ENCODE peak calls at places on chromosomes 5 and 9, in eight cellular contexts. One of them, this sample, is unnamed.

GRCh38 chr5:69285448-69286116 is 47.0 kb downstream of the CCDC125 start:
- ATAC-seq in stimulated activated naive CD8-positive, alpha-beta T cell treated with anti-CD3 and anti-CD28 coated beads, Interleukin-15, Interleukin-2, amounts not matched to agents 100 U/mL and 50 U/mL, for 24 hours: no peak
- ATAC-seq in T-cell: no peak
- ATAC-seq in Right ventricle myocardium superior: no peak
- ATAC-seq in IMR-90: no peak
- ATAC-seq in Right ventricle myocardium inferior: no peak
- ATAC-seq in WTC11: peak; percentile 17
- ATAC-seq in CD4-positive, CD25-positive, alpha-beta regulatory T cell: no peak
- ATAC-seq in this sample: no peak

GRCh38 chr5:80284720-80285119 is 28.9 kb upstream of the SERINC5 start:
- ATAC-seq in CD4-positive, CD25-positive, alpha-beta regulatory T cell: peak; percentile 78
- ATAC-seq in IMR-90: no peak
- ATAC-seq in Right ventricle myocardium superior: no peak
- ATAC-seq in Right ventricle myocardium inferior: no peak
- ATAC-seq in stimulated activated naive CD8-positive, alpha-beta T cell treated with anti-CD3 and anti-CD28 coated beads, Interleukin-15, Interleukin-2, amounts not matched to agents 100 U/mL and 50 U/mL, for 24 hours: peak; percentile 83
- ATAC-seq in T-cell: peak; percentile 94
- ATAC-seq in WTC11: peak; percentile 72
- ATAC-seq in this sample: peak; percentile 80

GRCh38 chr5:119218830-119219782 is 136.7 kb upstream of the TNFAIP8 start:
- ATAC-seq in IMR-90: peak; percentile 37
- ATAC-seq in WTC11: no peak
- ATAC-seq in Right ventricle myocardium superior: no peak
- ATAC-seq in T-cell: no peak
- ATAC-seq in Right ventricle myocardium inferior: no peak
- ATAC-seq in CD4-positive, CD25-positive, alpha-beta regulatory T cell: no peak
- ATAC-seq in stimulated activated naive CD8-positive, alpha-beta T cell treated with anti-CD3 and anti-CD28 coated beads, Interleukin-15, Interleukin-2, amounts not matched to agents 100 U/mL and 50 U/mL, for 24 hours: no peak
- ATAC-seq in this sample: no peak

GRCh38 chr5:134029156-134029555 is 24.4 kb upstream of the VDAC1 start:
- ATAC-seq in stimulated activated naive CD8-positive, alpha-beta T cell treated with anti-CD3 and anti-CD28 coated beads, Interleukin-15, Interleukin-2, amounts not matched to agents 100 U/mL and 50 U/mL, for 24 hours: no peak
- ATAC-seq in IMR-90: peak; percentile 85
- ATAC-seq in Right ventricle myocardium superior: no peak
- ATAC-seq in Right ventricle myocardium inferior: no peak
- ATAC-seq in CD4-positive, CD25-positive, alpha-beta regulatory T cell: no peak
- ATAC-seq in WTC11: no peak
- ATAC-seq in T-cell: no peak
- ATAC-seq in this sample: no peak

GRCh38 chr5:104800440-104801048 is 1238.0 kb upstream of the NUDT12 start:
- ATAC-seq in T-cell: no peak
- ATAC-seq in Right ventricle myocardium inferior: no peak
- ATAC-seq in IMR-90: no peak
- ATAC-seq in stimulated activated naive CD8-positive, alpha-beta T cell treated with anti-CD3 and anti-CD28 coated beads, Interleukin-15, Interleukin-2, amounts not matched to agents 100 U/mL and 50 U/mL, for 24 hours: no peak
- ATAC-seq in WTC11: peak; percentile 83
- ATAC-seq in Right ventricle myocardium superior: no peak
- ATAC-seq in CD4-positive, CD25-positive, alpha-beta regulatory T cell: no peak
- ATAC-seq in this sample: no peak

GRCh38 chr5:96733771-96734498 is 71.8 kb downstream of the CAST start:
- ATAC-seq in WTC11: peak; percentile 90
- ATAC-seq in T-cell: no peak
- ATAC-seq in IMR-90: peak; percentile 14
- ATAC-seq in stimulated activated naive CD8-positive, alpha-beta T cell treated with anti-CD3 and anti-CD28 coated beads, Interleukin-15, Interleukin-2, amounts not matched to agents 100 U/mL and 50 U/mL, for 24 hours: no peak
- ATAC-seq in Right ventricle myocardium inferior: peak; percentile 31
- ATAC-seq in Right ventricle myocardium superior: peak; percentile 47
- ATAC-seq in CD4-positive, CD25-positive, alpha-beta regulatory T cell: no peak
- ATAC-seq in this sample: no peak

GRCh38 chr9:127361561-127361960 is 35.4 kb upstream of the SLC2A8 start:
- ATAC-seq in CD4-positive, CD25-positive, alpha-beta regulatory T cell: no peak
- ATAC-seq in WTC11: no peak
- ATAC-seq in T-cell: no peak
- ATAC-seq in IMR-90: no peak
- ATAC-seq in stimulated activated naive CD8-positive, alpha-beta T cell treated with anti-CD3 and anti-CD28 coated beads, Interleukin-15, Interleukin-2, amounts not matched to agents 100 U/mL and 50 U/mL, for 24 hours: no peak
- ATAC-seq in Right ventricle myocardium superior: no peak
- ATAC-seq in Right ventricle myocardium inferior: no peak
- ATAC-seq in this sample: no peak

GRCh38 chr5:177319913-177320588 is 8.4 kb upstream of the MXD3 start:
- ATAC-seq in T-cell: no peak
- ATAC-seq in IMR-90: no peak
- ATAC-seq in CD4-positive, CD25-positive, alpha-beta regulatory T cell: no peak
- ATAC-seq in WTC11: no peak
- ATAC-seq in Right ventricle myocardium inferior: no peak
- ATAC-seq in stimulated activated naive CD8-positive, alpha-beta T cell treated with anti-CD3 and anti-CD28 coated beads, Interleukin-15, Interleukin-2, amounts not matched to agents 100 U/mL and 50 U/mL, for 24 hours: peak; percentile 80
- ATAC-seq in Right ventricle myocardium superior: no peak
- ATAC-seq in this sample: peak; percentile 64

GRCh38 chr9:37350486-37351190 is 71.9 kb upstream of the GRHPR start:
- ATAC-seq in Right ventricle myocardium superior: no peak
- ATAC-seq in WTC11: no peak
- ATAC-seq in IMR-90: peak; percentile 75
- ATAC-seq in T-cell: no peak
- ATAC-seq in Right ventricle myocardium inferior: no peak
- ATAC-seq in CD4-positive, CD25-positive, alpha-beta regulatory T cell: no peak
- ATAC-seq in stimulated activated naive CD8-positive, alpha-beta T cell treated with anti-CD3 and anti-CD28 coated beads, Interleukin-15, Interleukin-2, amounts not matched to agents 100 U/mL and 50 U/mL, for 24 hours: peak; percentile 55
- ATAC-seq in this sample: peak; percentile 95

GRCh38 chr5:100841358-100842076 is 61.6 kb downstream of the ST8SIA4 start:
- ATAC-seq in IMR-90: no peak
- ATAC-seq in T-cell: peak; percentile 28
- ATAC-seq in WTC11: peak; percentile 38
- ATAC-seq in CD4-positive, CD25-positive, alpha-beta regulatory T cell: no peak
- ATAC-seq in stimulated activated naive CD8-positive, alpha-beta T cell treated with anti-CD3 and anti-CD28 coated beads, Interleukin-15, Interleukin-2, amounts not matched to agents 100 U/mL and 50 U/mL, for 24 hours: peak; percentile 42
- ATAC-seq in Right ventricle myocardium superior: no peak
- ATAC-seq in Right ventricle myocardium inferior: no peak
- ATAC-seq in this sample: peak; percentile 46

GRCh38 chr5:95284512-95285405 is at the start of gene MCTP1:
- ATAC-seq in IMR-90: peak; percentile 56
- ATAC-seq in WTC11: peak; percentile 33
- ATAC-seq in CD4-positive, CD25-positive, alpha-beta regulatory T cell: no peak
- ATAC-seq in stimulated activated naive CD8-positive, alpha-beta T cell treated with anti-CD3 and anti-CD28 coated beads, Interleukin-15, Interleukin-2, amounts not matched to agents 100 U/mL and 50 U/mL, for 24 hours: peak; percentile 35
- ATAC-seq in Right ventricle myocardium superior: peak; percentile 71
- ATAC-seq in T-cell: peak; percentile 21
- ATAC-seq in Right ventricle myocardium inferior: peak; percentile 50
- ATAC-seq in this sample: peak; percentile 19

This sample was measured in activated T-helper 17 cell treated with anti-CD3 and anti-CD28 coated beads, Interleukin-2, amount 50 U/mL, for 72 hours.